ENCODE peak calls at places on chromosomes 7 and 10, in seven cellular contexts. M, W, Y, R, E, U and B are unnamed samples.

GRCh38 chr7:143988986-143989745 is 11.0 kb upstream of the OR6B1 start:
- DNase-seq in M (no peak), Y (no peak), W (no peak), E (no peak), R (no peak), U (no peak), B (no peak)

GRCh38 chr7:120436487-120437060 is 163.6 kb downstream of the KCND2 start:
- DNase-seq in Y (no peak), U (no peak), R (no peak), E (no peak), W (no peak), M (no peak), B (no peak)

GRCh38 chr7:96508371-96508770 is 186.5 kb upstream of the SLC25A13 start:
- DNase-seq in Y (no peak), R (no peak), M (no peak), E (no peak), U (no peak), W (no peak), B (no peak)

GRCh38 chr10:27601937-27602538 is 97.9 kb downstream of the RAB18 start:
- DNase-seq in R (no peak), U (no peak), Y (no peak), E (no peak), M (no peak), W (no peak), B (no peak)

GRCh38 chr10:83848696-83849095 is 290.6 kb upstream of the GHITM start:
- DNase-seq in U (no peak), Y (no peak), E (no peak), R (no peak), M (no peak), W (no peak), B (no peak)

GRCh38 chr10:3906511-3907111 is 121.6 kb upstream of the KLF6 start:
- DNase-seq in R (no peak), Y (peak; percentile 78), W (no peak), E (no peak), U (no peak), M (no peak), B (no peak)

GRCh38 chr10:78381072-78381471 is 347.4 kb downstream of the RPS24 start:
- DNase-seq in M (no peak), U (no peak), Y (no peak), W (peak; percentile 12), R (no peak), E (no peak), B (no peak)

GRCh38 chr7:26198133-26198780 is 2.3 kb downstream of the HNRNPA2B1 start:
- DNase-seq in E (no peak), W (no peak), U (peak; percentile 20), Y (no peak), M (no peak), R (no peak), B (peak; percentile 41)

GRCh38 chr7:22732556-22733126 is 5.6 kb downstream of the IL6 start:
- DNase-seq in U (no peak), W (no peak), E (no peak), R (no peak), M (no peak), Y (no peak), B (no peak)

GRCh38 chr10:86946215-86947170 is 10.9 kb downstream of the MMRN2 start:
- DNase-seq in Y (peak; percentile 69), M (no peak), U (no peak), R (no peak), E (peak; percentile 41), W (no peak), B (no peak)

GRCh38 chr10:122983898-122984297 is 3.7 kb downstream of the PSTK start:
- DNase-seq in E (no peak), U (no peak), Y (no peak), W (no peak), R (no peak), M (no peak), B (no peak)

GRCh38 chr10:20890491-20891337 is 6.4 kb downstream of the NEBL start:
- DNase-seq in U (no peak), Y (no peak), M (no peak), R (no peak), W (no peak), E (no peak), B (no peak)

GRCh38 chr7:96200740-96201139 is 121.2 kb downstream of the SLC25A13 start:
- DNase-seq in R (no peak), W (no peak), U (no peak), M (no peak), Y (no peak), E (no peak), B (no peak)

GRCh38 chr10:95560288-95561199 is 627 bp downstream of the SORBS1 start:
- DNase-seq in M (peak; percentile 49), W (peak; percentile 46), Y (peak; percentile 53), E (peak; percentile 81), U (no peak), R (peak; percentile 37), B (peak; percentile 29)

GRCh38 chr7:48755061-48755555 is 169.2 kb upstream of the CDC14C start:
- DNase-seq in Y (no peak), W (no peak), M (no peak), E (no peak), U (no peak), R (no peak), B (no peak)

GRCh38 chr10:95247881-95248583 is 42.8 kb downstream of the PDLIM1 start:
- DNase-seq in R (no peak), E (no peak), Y (no peak), W (no peak), U (no peak), M (no peak), B (no peak)

GRCh38 chr7:27835408-27835807 is 95.4 kb downstream of the TAX1BP1 start:
- DNase-seq in Y (no peak), E (no peak), R (no peak), W (no peak), M (no peak), U (no peak), B (no peak)

GRCh38 chr10:102555781-102556328 is 52.1 kb downstream of the SUFU start:
- DNase-seq in W (no peak), E (peak; percentile 42), U (no peak), M (peak; percentile 35), R (no peak), Y (no peak), B (no peak)

GRCh38 chr10:103281753-103282152 is 4.8 kb downstream of the INA start:
- DNase-seq in E (no peak), M (peak; percentile 68), W (no peak), Y (no peak), R (no peak), U (no peak), B (no peak)

GRCh38 chr7:42174391-42174848 is 62.6 kb downstream of the GLI3 start:
- DNase-seq in Y (peak; percentile 41), M (no peak), R (no peak), U (no peak), E (no peak), W (no peak), B (no peak)

GRCh38 chr7:80929619-80930018 is 10.8 kb upstream of the SEMA3C start:
- DNase-seq in M (no peak), W (no peak), E (no peak), R (no peak), Y (no peak), U (no peak), B (no peak)

GRCh38 chr7:452791-453455 is 66.7 kb downstream of the PDGFA start:
- DNase-seq in E (no peak), M (no peak), R (no peak), W (no peak), U (no peak), Y (no peak), B (no peak)